ENCODE peak calls at places on chromosomes 7 and 10, in six cellular contexts. B is A549, R is body of pancreas, S is upper lobe of left lung, D is breast epithelium, U is ovary. J is an unnamed sample.
A peak's percentile ranks its signal among the peaks of the same experiment; 100 is the strongest.

GRCh38 chr10:30857803-30858202 is 173.9 kb downstream of the ZNF438 start:
- DNase-seq in S (peak; percentile 32), D (no peak), R (peak; percentile 62), U (peak; percentile 61), B (no peak), J (peak; percentile 88)

GRCh38 chr10:1381339-1381738 is 325.2 kb downstream of the WDR37 start:
- DNase-seq in U (no peak), R (no peak), S (no peak), D (no peak), B (no peak), J (no peak)

GRCh38 chr10:100625821-100626220 is 90.1 kb downstream of the HIF1AN start:
- DNase-seq in S (no peak), B (no peak), R (no peak), D (no peak), U (no peak), J (peak; percentile 32)

GRCh38 chr7:45021604-45022296 is 21.7 kb downstream of the CCM2 start:
- DNase-seq in B (no peak), S (no peak), U (no peak), D (no peak), R (no peak), J (no peak)

GRCh38 chr7:155464183-155464582 is 6.3 kb downstream of the EN2 start:
- DNase-seq in S (no peak), U (no peak), D (no peak), B (no peak), R (no peak), J (no peak)

GRCh38 chr10:91210435-91210834 is 10.0 kb upstream of the PCGF5 start:
- DNase-seq in R (peak; percentile 71), U (no peak), B (no peak), S (peak; percentile 76), D (no peak), J (no peak)

GRCh38 chr7:90312745-90313144 is 8.4 kb downstream of the FAM237B start:
- DNase-seq in D (no peak), U (no peak), S (no peak), R (no peak), B (no peak), J (no peak)

GRCh38 chr7:143811-144453 is 48.4 kb upstream of the FAM20C start:
- DNase-seq in R (no peak), D (peak; percentile 20), S (no peak), U (peak; percentile 33), B (no peak), J (peak; percentile 44)

GRCh38 chr10:109706157-109706556 is 217.2 kb downstream of the XPNPEP1 start:
- DNase-seq in B (no peak), U (no peak), D (no peak), R (no peak), S (no peak), J (no peak)

GRCh38 chr10:53749439-53749838 is 976.9 kb upstream of the MBL2 start:
- DNase-seq in R (no peak), S (no peak), B (no peak), U (no peak), D (no peak), J (no peak)

GRCh38 chr10:74058658-74059057 is 60.7 kb downstream of the VCL start:
- DNase-seq in D (no peak), R (peak; percentile 53), B (peak; percentile 61), S (no peak), U (no peak), J (no peak)

GRCh38 chr10:68135362-68135761 is 26.1 kb downstream of the MYPN start:
- DNase-seq in B (no peak), U (no peak), D (no peak), S (no peak), R (no peak), J (no peak)

GRCh38 chr7:36021367-36021766 is 131.7 kb upstream of the EEPD1 start:
- DNase-seq in B (peak; percentile 36), U (no peak), R (no peak), D (no peak), S (no peak), J (no peak)

GRCh38 chr7:54419209-54419608 is 123.0 kb upstream of the VSTM2A start:
- DNase-seq in D (no peak), S (no peak), U (no peak), R (no peak), B (no peak), J (no peak)

GRCh38 chr7:22090512-22090911 is 144.8 kb upstream of the CDCA7L start:
- DNase-seq in R (no peak), U (no peak), D (no peak), B (no peak), S (no peak), J (no peak)

GRCh38 chr10:131656009-131656408 is 244.8 kb upstream of the PPP2R2D start:
- DNase-seq in U (no peak), R (no peak), B (no peak), S (no peak), D (no peak), J (no peak)

GRCh38 chr7:148480479-148481146 is 110.0 kb upstream of the C7orf33 start:
- DNase-seq in R (no peak), D (no peak), S (no peak), B (no peak), U (no peak), J (peak; percentile 21)

GRCh38 chr10:31770307-31770902 is 158.2 kb downstream of the ARHGAP12 start:
- DNase-seq in D (no peak), S (peak; percentile 47), U (no peak), B (no peak), R (peak; percentile 69), J (no peak)

GRCh38 chr10:84224411-84225028 is 824 bp downstream of the LRIT2 start:
- DNase-seq in S (no peak), B (no peak), R (no peak), U (no peak), D (no peak), J (peak; percentile 38)

GRCh38 chr7:43756368-43757072 is 2.0 kb upstream of the BLVRA start:
- DNase-seq in R (peak; percentile 43), S (no peak), D (no peak), U (no peak), B (no peak), J (no peak)

GRCh38 chr7:94087664-94088352 is 83.7 kb upstream of the BET1 start:
- DNase-seq in R (peak; percentile 60), U (no peak), B (peak; percentile 72), S (no peak), D (no peak), J (no peak)

GRCh38 chr7:106285051-106285800 is 443 bp upstream of the NAMPT start:
- DNase-seq in U (peak; percentile 98), B (peak; percentile 99), S (peak; percentile 100), D (peak; percentile 99), R (peak; percentile 99), J (peak; percentile 100)

GRCh38 chr10:89019589-89020327 is 29.2 kb downstream of the FAS start:
- DNase-seq in R (no peak), D (no peak), S (no peak), B (no peak), U (no peak), J (no peak)

GRCh38 chr7:157515342-157516041 is 178.7 kb downstream of the DNAJB6 start:
- DNase-seq in S (no peak), R (no peak), B (no peak), U (no peak), D (peak; percentile 35), J (no peak)

DNA sequence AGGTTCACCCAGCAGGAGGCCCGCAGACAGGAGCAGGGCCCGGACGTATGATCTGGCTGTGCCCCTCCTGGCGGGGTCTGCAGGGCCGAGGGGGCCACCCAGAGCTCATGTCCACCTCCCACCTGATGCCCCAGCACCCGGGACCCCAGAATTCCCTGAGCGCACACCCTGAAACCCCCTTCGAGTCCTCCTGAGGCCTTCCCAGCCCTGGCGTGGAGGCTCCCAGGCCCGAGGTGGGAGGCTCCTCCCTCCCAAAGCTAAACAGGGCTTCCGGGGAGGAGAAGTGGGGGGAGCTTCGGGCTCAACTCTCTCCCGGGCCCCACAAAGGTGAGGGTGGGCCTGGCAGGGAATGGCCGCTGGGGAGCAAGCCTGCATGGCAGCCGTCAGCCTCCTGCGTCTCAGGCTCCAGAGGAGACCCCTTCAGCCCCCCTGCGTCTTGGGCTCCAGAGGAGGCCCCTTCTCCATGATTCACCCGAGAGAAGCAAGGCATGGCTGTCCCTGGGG is 30.3 kb downstream of the MICALL2 start:
- DNase-seq in B (no peak), D (no peak), S (no peak), U (no peak), R (no peak), J (no peak)
- TF ChIP-seq POLR2A in B (no peak), D (no peak), S (no peak), U (no peak), R (no peak), J (no peak)

DNA sequence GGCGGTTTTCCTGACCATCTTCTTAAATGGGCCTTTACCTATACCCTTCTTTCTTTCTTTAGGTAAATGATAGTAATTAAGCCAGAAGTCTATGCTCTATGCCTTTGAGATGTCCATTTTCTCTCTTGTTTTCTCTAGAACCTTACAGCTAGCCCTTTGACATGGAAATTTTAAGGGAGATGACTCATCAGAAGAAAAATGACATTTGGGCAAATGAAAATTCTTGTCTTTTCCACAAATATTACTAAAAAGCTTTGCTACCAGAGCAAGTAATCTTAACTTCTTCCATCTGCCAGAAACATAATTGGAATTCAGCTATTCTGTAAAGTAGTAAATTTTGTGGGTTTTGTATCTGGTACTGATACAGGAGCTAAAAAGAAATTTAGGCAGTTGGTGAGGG is 59.5 kb downstream of the CCDC3 start:
- DNase-seq in R (no peak), B (no peak), U (no peak), S (no peak), D (no peak), J (no peak)
- H3K4me3 ChIP-seq in R (no peak overlapping the region), B (no peak overlapping the region), U (no peak overlapping the region), S (no peak overlapping the region), D (no peak overlapping the region), J (no peak overlapping the region)

GRCh38 chr10:122568551-122568950 is 8.0 kb downstream of the DMBT1 start:
- DNase-seq in S (no peak), R (no peak), B (no peak), U (no peak), D (no peak), J (no peak)

GRCh38 chr10:122567056-122567660 is 6.6 kb downstream of the DMBT1 start:
- DNase-seq in S (no peak), B (peak; percentile 31), R (peak; percentile 43), U (peak; percentile 19), D (no peak), J (no peak)

GRCh38 chr10:122566632-122567031 is 6.1 kb downstream of the DMBT1 start:
- DNase-seq in B (no peak), S (no peak), U (no peak), D (no peak), R (no peak), J (no peak)

GRCh38 chr10:122564980-122565379 is 4.4 kb downstream of the DMBT1 start:
- DNase-seq in D (no peak), S (no peak), R (no peak), B (no peak), U (no peak), J (no peak)

DNA sequence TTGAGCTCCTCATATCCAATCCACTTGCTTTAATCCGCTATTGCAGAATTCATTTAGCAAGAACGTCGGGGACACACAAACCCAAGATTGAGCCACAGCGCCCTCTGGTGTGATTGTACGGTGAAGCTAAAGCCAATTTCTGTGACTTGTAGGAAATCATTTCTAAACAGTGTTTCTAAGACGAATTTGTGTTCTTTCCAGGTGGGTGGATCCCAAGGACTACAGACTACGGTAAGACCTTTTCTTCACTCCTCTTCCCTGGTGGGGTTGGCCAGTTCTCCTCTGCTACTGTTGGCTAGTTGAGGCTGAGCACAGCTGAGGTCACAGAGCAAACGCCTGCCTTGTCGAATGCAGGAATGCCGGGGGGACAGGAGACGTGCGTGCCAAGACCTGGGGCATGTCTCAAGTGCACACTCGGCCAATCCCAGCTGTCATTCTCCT is 5.2 kb downstream of the DMBT1 start:
- DNase-seq in R (peak; percentile 81), U (peak; percentile 88), B (peak; percentile 85), D (peak; percentile 80), S (peak; percentile 83), J (peak; percentile 90)
- TF ChIP-seq POLR2A in R (no peak), U (no peak), B (no peak), D (no peak), S (no peak), J (no peak)

GRCh38 chr10:94174838-94175237 is 181.1 kb downstream of the PLCE1 start:
- DNase-seq in B (no peak), R (no peak), S (no peak), D (no peak), U (no peak), J (no peak)
- H3K4me3 ChIP-seq in B (no peak overlapping the region), R (no peak overlapping the region), S (no peak overlapping the region), D (no peak overlapping the region), U (no peak overlapping the region), J (no peak overlapping the region)

J was measured in suprapubic skin.